ENCODE peak calls at places on chromosomes 2 and 18, in six cellular contexts. Z is body of pancreas; F is progenitor cell of endocrine pancreas; Y is stimulated activated CD4-positive, alpha-beta T cell treated with anti-CD3 and anti-CD28 coated beads, Interleukin-4, amount 100 ng/mL, for 1 hour; U is T follicular helper cell; G is left ventricle myocardium superior. E is an unnamed sample.
A peak's percentile ranks its signal among the peaks of the same experiment; 100 is the strongest.

GRCh38 chr2:190887089-190887488 is 6.5 kb downstream of the GLS start:
- DNase-seq in Z (no peak), F (no peak), Y (no peak), U (no peak), G (no peak), E (no peak)

GRCh38 chr18:2139676-2140075 is 431.6 kb downstream of the METTL4 start:
- DNase-seq in Z (no peak), F (no peak), Y (no peak), U (no peak), G (no peak), E (no peak)

GRCh38 chr2:234960091-234961088 is 8.6 kb downstream of the SH3BP4 start:
- DNase-seq in Z (no peak), F (no peak), Y (no peak), U (no peak), G (no peak), E (no peak)

GRCh38 chr18:31612124-31612523 is 20.4 kb downstream of the TTR start:
- DNase-seq in Z (no peak), F (no peak), Y (no peak), U (no peak), G (peak; percentile 48), E (no peak)

GRCh38 chr18:8525692-8526091 is 83.5 kb upstream of the RAB12 start:
- DNase-seq in Z (no peak), F (no peak), Y (no peak), U (no peak), G (no peak), E (no peak)

GRCh38 chr2:122203523-122203922 is 448.1 kb downstream of the TSN start:
- DNase-seq in Z (no peak), F (no peak), Y (no peak), U (no peak), G (no peak), E (no peak)

GRCh38 chr2:85180322-85181092 is 47.3 kb downstream of the TCF7L1 start:
- DNase-seq in Z (no peak), F (no peak), Y (no peak), U (no peak), G (no peak), E (no peak)

GRCh38 chr2:26130763-26131162 is 42.1 kb upstream of the GAREM2 start:
- DNase-seq in Z (no peak), F (no peak), Y (no peak), U (no peak), G (no peak), E (no peak)

GRCh38 chr18:79395308-79395640 is 456 bp upstream of the NFATC1 start:
- DNase-seq in Z (no peak), F (no peak), Y (no peak), U (no peak), G (no peak), E (no peak)

GRCh38 chr2:10378189-10378588 is 69.9 kb downstream of the ODC1 start:
- DNase-seq in Z (no peak), F (no peak), Y (peak; percentile 20), U (peak; percentile 20), G (no peak), E (no peak)

GRCh38 chr2:146777181-146777580 is 1067.6 kb upstream of the ACVR2A start:
- DNase-seq in Z (no peak), F (no peak), Y (no peak), U (no peak), G (no peak), E (no peak)

GRCh38 chr18:47331051-47331450 is 79.6 kb upstream of the SKOR2 start:
- DNase-seq in Z (no peak), F (no peak), Y (no peak), U (no peak), G (no peak), E (no peak)

GRCh38 chr2:65383571-65384488 is 48.6 kb downstream of the SPRED2 start:
- DNase-seq in Z (peak; percentile 32), F (no peak), Y (no peak), U (no peak), G (peak; percentile 33), E (no peak)

GRCh38 chr2:88669371-88670214 is 21.9 kb upstream of the RPIA start:
- DNase-seq in Z (peak; percentile 65), F (no peak), Y (no peak), U (no peak), G (no peak), E (no peak)

GRCh38 chr18:60053747-60054304 is 154.0 kb downstream of the PMAIP1 start:
- DNase-seq in Z (no peak), F (no peak), Y (no peak), U (no peak), G (no peak), E (no peak)

E was measured in left cardiac atrium.